ENCODE peak calls at places on chromosomes 11 and 22, in five cellular contexts. T, W, D, K and M are unnamed samples.

GRCh38 chr11:94731921-94732601 is 36.1 kb upstream of the AMOTL1 start:
- DNase-seq in T (no peak), W (peak), D (no peak), K (no peak), M (peak)

GRCh38 chr11:30107899-30108298 is 91.1 kb upstream of the KCNA4 start:
- DNase-seq in T (no peak), W (peak), D (no peak), K (peak), M (peak)

GRCh38 chr11:107549253-107549953 is 16.1 kb downstream of the ALKBH8 start:
- DNase-seq in T (peak), W (no peak), D (no peak), K (peak), M (peak)

GRCh38 chr22:49536571-49537131 is 291.0 kb downstream of the BRD1 start:
- DNase-seq in T (no peak), W (no peak), D (no peak), K (no peak), M (no peak)

GRCh38 chr11:133064152-133064877 is 468.0 kb downstream of the OPCML start:
- DNase-seq in T (peak), W (peak), D (no peak), K (peak), M (peak)

GRCh38 chr11:114180301-114181055 is 115.7 kb upstream of the NNMT start:
- DNase-seq in T (peak), W (no peak), D (no peak), K (peak), M (peak)

GRCh38 chr11:117818036-117818858 is 6.3 kb downstream of the FXYD2 start:
- DNase-seq in T (no peak), W (peak), D (no peak), K (no peak), M (no peak)

GRCh38 chr11:3823303-3823702 is 14.9 kb downstream of the PGAP2 start:
- DNase-seq in T (no peak), W (peak), D (no peak), K (peak), M (no peak)

GRCh38 chr22:46067159-46068111 is 82.9 kb upstream of the PPARA start:
- DNase-seq in T (no peak), W (peak), D (no peak), K (no peak), M (peak)

GRCh38 chr11:67615455-67616430 is 9.0 kb downstream of the NDUFV1 start:
- DNase-seq in T (peak), W (no peak), D (peak), K (peak), M (peak)

GRCh38 chr22:22752556-22753477 is 108.4 kb downstream of the GGTLC2 start:
- DNase-seq in T (no peak), W (no peak), D (no peak), K (peak), M (peak)

GRCh38 chr11:116910847-116911246 is 73.4 kb upstream of the APOA1 start:
- DNase-seq in T (no peak), W (no peak), D (no peak), K (no peak), M (no peak)

GRCh38 chr22:38260760-38261477 is 11.9 kb downstream of the TMEM184B start:
- DNase-seq in T (no peak), W (peak), D (no peak), K (no peak), M (no peak)

GRCh38 chr11:93694109-93694508 is 32.6 kb downstream of the CEP295 start:
- DNase-seq in T (no peak), W (no peak), D (no peak), K (no peak), M (no peak)
- TF ChIP-seq CTCF in T (no peak), W (no peak), D (peak), K (no peak), M (peak)

GRCh38 chr22:29470159-29470855 is 9.7 kb upstream of the NEFH start:
- DNase-seq in T (peak), W (peak), D (peak), K (peak), M (peak)
- TF ChIP-seq EZH2 in T (no peak), W (no peak), D (no peak), K (no peak), M (no peak)

DNA sequence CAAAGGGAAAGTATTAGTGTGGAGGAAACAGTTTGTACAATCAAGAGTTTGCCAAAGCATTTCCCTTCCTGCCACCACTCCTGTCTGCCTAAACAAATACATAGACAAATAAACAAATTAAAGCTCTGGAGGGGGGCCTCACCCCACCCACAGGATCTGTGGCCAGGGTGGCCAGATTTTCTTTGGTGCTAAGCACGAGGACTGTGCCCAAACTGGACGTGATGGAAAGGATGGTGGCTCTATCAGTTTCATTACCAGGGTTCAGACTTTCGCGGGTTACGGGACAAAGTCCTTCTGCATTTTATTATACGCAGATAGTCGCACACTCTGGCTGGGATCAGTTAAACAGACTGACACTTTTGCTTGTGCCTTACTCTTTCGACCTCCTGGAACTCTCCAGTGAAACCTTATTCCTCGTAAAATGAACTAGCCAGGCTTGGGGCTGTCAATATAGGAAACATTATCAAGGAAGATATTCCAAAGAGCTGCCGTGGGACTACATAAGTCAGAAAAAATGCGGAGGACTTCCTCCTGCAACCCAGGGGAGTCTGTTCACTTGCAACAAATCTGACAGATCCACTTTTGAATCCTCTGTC is 11.2 kb downstream of the BARX2 start:
- DNase-seq in T (no peak), W (no peak), D (no peak), K (peak), M (peak)
- H3K4me3 ChIP-seq in T (no peak), W (no peak), D (no peak), K (no peak), M (peak)

GRCh38 chr22:42335839-42336378 is 65.5 kb upstream of the TCF20 start:
- DNase-seq in T (no peak), W (no peak), D (no peak), K (no peak), M (no peak)
- TF ChIP-seq CTCF in T (no peak), W (no peak), D (no peak), K (no peak), M (no peak)